ENCODE peak calls at places on chromosomes 7 and 10, in eight cellular contexts. P is tibial nerve, Z is sigmoid colon, U is stomach, A is HepG2, D is transverse colon, M is right lobe of liver, I is breast epithelium. B is an unnamed sample.

GRCh38 chr7:14821757-14822480 is 80.6 kb downstream of the DGKB start:
- DNase-seq in P (no peak), Z (no peak), U (no peak), A (no peak), D (no peak), M (no peak), I (no peak), B (no peak)

GRCh38 chr7:6375346-6376101 is 72.2 kb downstream of the DAGLB start:
- DNase-seq in P (no peak), Z (no peak), U (no peak), A (no peak), D (no peak), M (no peak), I (no peak), B (peak; percentile 77)

GRCh38 chr10:25758041-25758457 is 176.0 kb upstream of the MYO3A start:
- DNase-seq in P (no peak), Z (no peak), U (no peak), A (peak; percentile 10), D (no peak), M (no peak), I (no peak), B (no peak)

GRCh38 chr10:35346248-35346647 is 9.9 kb downstream of the CCNY start:
- DNase-seq in P (no peak), Z (no peak), U (no peak), A (no peak), D (no peak), M (no peak), I (no peak), B (no peak)

GRCh38 chr7:92988051-92988450 is 129.7 kb downstream of the SAMD9 start:
- DNase-seq in P (no peak), Z (no peak), U (no peak), A (peak; percentile 54), D (no peak), M (no peak), I (no peak), B (no peak)

GRCh38 chr10:121085386-121085785 is 234.2 kb downstream of the WDR11 start:
- DNase-seq in P (no peak), Z (no peak), U (no peak), A (no peak), D (no peak), M (no peak), I (no peak), B (no peak)

GRCh38 chr7:4683043-4683883 is 1.2 kb downstream of the FOXK1 start:
- DNase-seq in P (no peak), Z (peak; percentile 74), U (no peak), A (no peak), D (peak; percentile 47), M (peak; percentile 55), I (no peak), B (peak; percentile 87)

GRCh38 chr7:86629-87028 is 105.7 kb upstream of the FAM20C start:
- DNase-seq in P (no peak), Z (peak; percentile 56), U (no peak), A (no peak), D (no peak), M (no peak), I (no peak), B (no peak)

GRCh38 chr10:127720142-127720541 is 16.8 kb upstream of the FOXI2 start:
- DNase-seq in P (no peak), Z (no peak), U (no peak), A (no peak), D (no peak), M (no peak), I (no peak), B (no peak)

GRCh38 chr7:130732980-130733865 is 784 bp downstream of the KLF14 start:
- DNase-seq in P (no peak), Z (no peak), U (peak; percentile 33), A (no peak), D (peak; percentile 41), M (peak; percentile 35), I (no peak), B (peak; percentile 90)

GRCh38 chr7:110317699-110318265 is 773.1 kb upstream of the LRRN3 start:
- DNase-seq in P (no peak), Z (no peak), U (no peak), A (peak; percentile 14), D (no peak), M (no peak), I (no peak), B (no peak)

GRCh38 chr10:97713351-97713827 is at the start of gene MARVELD1:
- DNase-seq in P (peak; percentile 69), Z (peak; percentile 93), U (no peak), A (no peak), D (peak; percentile 70), M (peak; percentile 50), I (peak; percentile 66), B (no peak)

GRCh38 chr10:112815238-112816032 is 134.6 kb upstream of the TCF7L2 start:
- DNase-seq in P (no peak), Z (no peak), U (no peak), A (peak; percentile 85), D (no peak), M (peak; percentile 65), I (no peak), B (no peak)

GRCh38 chr10:29535012-29535777 is 99.6 kb downstream of the SVIL start:
- DNase-seq in P (peak; percentile 39), Z (peak; percentile 81), U (peak; percentile 69), A (peak; percentile 93), D (peak; percentile 79), M (peak; percentile 20), I (no peak), B (no peak)

GRCh38 chr7:13017325-13017853 is 330.0 kb downstream of the ARL4A start:
- DNase-seq in P (no peak), Z (no peak), U (no peak), A (peak; percentile 100), D (no peak), M (no peak), I (no peak), B (no peak)

GRCh38 chr10:113524120-113524519 is 28.7 kb upstream of the HABP2 start:
- DNase-seq in P (no peak), Z (no peak), U (no peak), A (peak; percentile 11), D (no peak), M (peak; percentile 44), I (no peak), B (no peak)

DNA sequence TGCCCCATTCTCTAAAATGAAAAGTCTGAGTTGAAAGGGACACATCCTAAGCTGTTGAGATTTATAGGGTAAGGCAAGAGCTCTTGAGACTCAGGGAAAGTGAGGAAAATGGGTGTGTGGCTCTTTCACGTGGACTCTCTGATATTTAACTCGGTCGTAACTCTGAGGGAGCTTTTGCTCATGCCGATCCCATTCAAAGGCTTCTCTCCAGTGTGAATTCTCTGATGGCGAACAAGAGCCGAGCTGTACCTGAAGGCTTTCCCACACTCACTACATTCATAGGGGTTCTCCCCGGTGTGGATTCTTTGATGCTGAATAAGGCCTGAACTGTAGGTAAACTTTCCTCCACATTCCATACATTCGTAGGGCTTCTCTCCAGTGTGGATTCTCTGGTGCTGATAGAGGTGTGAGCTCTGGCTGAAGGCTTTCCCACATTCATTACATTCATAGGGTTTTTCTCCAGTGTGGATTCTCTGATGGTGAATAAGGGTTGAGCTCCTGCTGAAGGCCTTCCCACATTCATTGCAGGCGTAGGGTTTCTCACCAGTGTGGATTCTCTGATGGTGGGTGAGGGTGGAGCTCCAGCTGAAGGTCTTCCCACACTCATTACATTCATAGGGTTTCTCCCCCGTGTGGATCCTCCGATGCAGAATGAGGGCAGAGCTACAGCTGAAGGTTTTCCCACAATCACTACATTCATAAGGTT is 10.4 kb downstream of the ZNF3 start:
- DNase-seq in P (no peak), Z (no peak), U (no peak), A (no peak), D (no peak), M (no peak), I (no peak), B (no peak)
- TF ChIP-seq CTCF in P (no peak), Z (no peak), U (no peak), A (no peak), D (no peak), M (no peak), I (no peak), B (no peak)

DNA sequence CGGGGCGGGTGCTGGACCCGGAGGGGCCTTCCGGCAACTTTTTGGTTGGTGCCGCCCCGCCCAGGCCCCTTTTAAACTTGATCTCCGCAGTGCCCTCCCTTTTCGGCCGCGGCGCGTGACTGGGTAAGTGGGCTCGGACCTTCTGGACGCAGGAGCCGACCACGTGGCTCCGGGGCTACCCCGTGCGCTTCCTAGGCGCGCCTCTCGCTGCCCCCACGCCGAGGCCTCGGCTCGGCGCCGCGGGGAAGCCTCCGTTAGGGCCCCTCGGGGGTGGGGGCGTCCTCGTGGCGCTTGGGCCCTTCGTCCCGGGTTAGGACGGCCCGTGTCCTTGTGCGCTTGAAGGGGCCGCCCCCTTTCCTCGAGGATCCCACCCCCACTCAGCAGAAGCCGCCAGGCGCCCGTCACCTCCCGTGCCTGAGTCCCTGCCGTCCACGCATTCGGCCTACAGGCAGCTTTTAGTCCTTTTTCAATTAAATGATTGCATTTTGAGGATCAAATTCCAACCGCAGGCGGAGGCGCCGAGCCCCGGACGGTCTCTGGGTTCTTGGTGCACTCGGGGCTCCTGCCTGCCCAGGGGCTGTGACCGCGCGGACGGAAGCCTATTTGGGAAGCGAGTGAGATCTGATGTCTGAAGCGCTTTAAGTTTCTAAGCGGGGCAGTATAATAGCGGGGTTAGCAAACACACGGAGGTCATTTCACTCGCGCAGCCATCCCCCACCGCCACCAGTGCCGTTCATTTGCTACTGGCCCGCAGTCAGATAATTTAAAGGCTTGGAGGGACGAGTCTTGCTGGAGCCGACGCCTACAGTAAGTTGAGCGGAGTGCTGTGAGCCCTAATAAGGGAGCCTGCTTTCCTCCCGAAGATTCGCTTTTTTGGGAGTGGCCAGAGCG is 31.8 kb upstream of the TOMM7 start:
- DNase-seq in P (peak; percentile 80), Z (peak; percentile 98), U (peak; percentile 77), A (peak; percentile 74), D (peak; percentile 90), M (peak; percentile 90), I (peak; percentile 79), B (peak; percentile 94)
- TF ChIP-seq POLR2A in P (peak; percentile 78), Z (peak; percentile 41), U (no peak), A (peak; percentile 56), D (peak; percentile 35), M (peak; percentile 64), I (peak; percentile 53), B (no peak)

DNA sequence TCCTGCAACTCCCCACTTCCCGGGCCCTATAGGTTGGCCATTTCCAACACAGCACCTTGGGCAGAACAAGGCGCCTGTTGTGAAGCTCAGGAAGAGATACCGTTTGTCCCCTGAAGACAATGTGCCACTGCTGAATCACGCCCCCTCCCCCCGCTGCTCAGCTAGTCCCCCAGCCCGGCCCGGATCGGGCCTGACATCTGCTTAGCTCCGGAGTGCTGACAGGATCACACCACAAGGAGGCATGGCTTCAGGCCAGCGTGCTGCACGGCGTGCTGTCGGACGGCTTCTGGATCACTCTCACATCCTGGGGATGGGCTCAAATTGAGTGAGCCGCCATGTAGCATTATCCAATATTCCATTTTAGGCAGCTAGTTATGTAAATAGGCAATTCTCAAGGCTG is 62.1 kb upstream of the EFCAB10 start:
- DNase-seq in P (no peak), Z (peak; percentile 58), U (no peak), A (no peak), D (no peak), M (no peak), I (no peak), B (no peak)
- TF ChIP-seq CTCF in P (no peak), Z (no peak), U (no peak), A (no peak), D (no peak), M (no peak), I (no peak), B (no peak)

GRCh38 chr10:118017071-118017740 is 29.5 kb downstream of the RAB11FIP2 start:
- DNase-seq in P (no peak), Z (no peak), U (no peak), A (no peak), D (no peak), M (no peak), I (no peak), B (no peak)
- TF ChIP-seq POLR2A in P (no peak), Z (no peak), U (no peak), A (no peak), D (no peak), M (no peak), I (no peak), B (no peak)

GRCh38 chr7:99459087-99459486 is 6.9 kb downstream of the ATP5MF start:
- DNase-seq in P (no peak), Z (no peak), U (no peak), A (peak; percentile 35), D (no peak), M (no peak), I (no peak), B (no peak)
- TF ChIP-seq CTCF in P (no peak), Z (no peak), U (no peak), A (peak; percentile 44), D (peak; percentile 17), M (no peak), I (no peak), B (no peak)

B was measured in spleen.